ENCODE peak calls at places on chromosomes 16 and 17, in four cellular contexts. N is posterior cingulate gyrus, D is thoracic aorta, S is coronary artery. O is an unnamed sample.
A peak's percentile ranks its signal among the peaks of the same experiment; 100 is the strongest.

GRCh38 chr16:87338155-87338765 is 21.1 kb upstream of the C16orf95 start:
- DNase-seq in N (no peak), D (no peak), S (no peak), O (no peak)

GRCh38 chr16:1428511-1428910 is 2.4 kb upstream of the PERCC1 start:
- DNase-seq in N (no peak), D (no peak), S (no peak), O (no peak)

GRCh38 chr17:38926290-38927070 is 1.1 kb downstream of the LASP1NB start:
- DNase-seq in N (no peak), D (no peak), S (no peak), O (peak; percentile 64)

GRCh38 chr17:57432507-57433277 is 176.4 kb downstream of the MSI2 start:
- DNase-seq in N (no peak), D (no peak), S (no peak), O (no peak)

GRCh38 chr16:72362972-72363371 is 191.0 kb upstream of the PMFBP1 start:
- DNase-seq in N (no peak), D (no peak), S (no peak), O (no peak)

GRCh38 chr16:81445143-81445922 is 725 bp downstream of the CMIP start:
- DNase-seq in N (peak; percentile 48), D (no peak), S (no peak), O (peak; percentile 78)

GRCh38 chr16:11835891-11836652 is 15.3 kb downstream of the RSL1D1 start:
- DNase-seq in N (no peak), D (no peak), S (no peak), O (no peak)

GRCh38 chr17:69954241-69954933 is 120.6 kb upstream of the KCNJ16 start:
- DNase-seq in N (no peak), D (no peak), S (no peak), O (no peak)

GRCh38 chr17:74678541-74678940 is 34.2 kb downstream of the CD300LF start:
- DNase-seq in N (no peak), D (no peak), S (peak; percentile 22), O (no peak)

GRCh38 chr16:74577882-74578366 is 29.0 kb downstream of the GLG1 start:
- DNase-seq in N (no peak), D (no peak), S (no peak), O (peak; percentile 36)

GRCh38 chr16:11679941-11680911 is 12.0 kb downstream of the SNN start:
- DNase-seq in N (no peak), D (no peak), S (no peak), O (no peak)

GRCh38 chr17:3907483-3908216 is 8.6 kb downstream of the P2RX1 start:
- DNase-seq in N (no peak), D (no peak), S (no peak), O (no peak)

GRCh38 chr16:84475643-84476240 is 28.7 kb downstream of the MEAK7 start:
- DNase-seq in N (no peak), D (no peak), S (peak; percentile 31), O (no peak)

GRCh38 chr17:57685499-57686132 is 59.5 kb downstream of the CCDC182 start:
- DNase-seq in N (no peak), D (no peak), S (peak; percentile 46), O (no peak)

GRCh38 chr16:88651276-88651988 is 579 bp upstream of the CYBA start:
- DNase-seq in N (no peak), D (no peak), S (no peak), O (peak; percentile 96)

GRCh38 chr17:10177921-10178788 is 20.3 kb downstream of the GAS7 start:
- DNase-seq in N (no peak), D (no peak), S (no peak), O (no peak)

O was measured in GM20000.